ENCODE peak calls at places on chromosomes 4 and X, in four cellular contexts. T, R, H and S are unnamed samples.

GRCh38 chrX:56057325-56057724 is 174.8 kb upstream of the KLF8 start:
- DNase-seq in H (no peak), R (no peak), T (no peak), S (no peak)

GRCh38 chr4:69849969-69850368 is 10.0 kb downstream of the SULT1E1 start:
- DNase-seq in H (no peak), T (no peak), R (no peak), S (no peak)

GRCh38 chr4:1240721-1241465 is 8.0 kb downstream of the CTBP1 start:
- DNase-seq in R (no peak), T (no peak), H (no peak), S (no peak)

GRCh38 chr4:141801558-141801957 is 165.2 kb downstream of the IL15 start:
- DNase-seq in T (no peak), R (no peak), H (no peak), S (no peak)

GRCh38 chr4:16116019-16116418 is 32.2 kb upstream of the PROM1 start:
- DNase-seq in H (no peak), R (no peak), T (no peak), S (no peak)

GRCh38 chrX:128816919-128817318 is 706.4 kb downstream of the SMARCA1 start:
- DNase-seq in R (no peak), H (peak; percentile 8), T (no peak), S (no peak)

GRCh38 chrX:139766545-139766983 is 58.6 kb upstream of the MCF2 start:
- DNase-seq in H (no peak), T (no peak), R (no peak), S (peak; percentile 21)

GRCh38 chr4:22573198-22573597 is 57.3 kb upstream of the ADGRA3 start:
- DNase-seq in H (no peak), R (peak; percentile 52), T (peak; percentile 36), S (no peak)

GRCh38 chr4:165541773-165542459 is 163.1 kb downstream of the CPE start:
- DNase-seq in H (peak; percentile 10), T (no peak), R (no peak), S (no peak)

GRCh38 chrX:24357101-24357500 is 3.3 kb upstream of the SUPT20HL1 start:
- DNase-seq in R (no peak), T (no peak), H (no peak), S (no peak)

GRCh38 chr4:88697588-88698329 is at the start of gene NAP1L5:
- DNase-seq in H (peak; percentile 43), T (peak; percentile 86), R (peak; percentile 75), S (peak; percentile 81)

GRCh38 chrX:130566028-130566683 is 164.4 kb downstream of the RBMX2 start:
- DNase-seq in R (no peak), T (no peak), H (no peak), S (no peak)
- H3K9me3 ChIP-seq in R (no peaks in the 10 kb centered on the region), T (no peaks in the 10 kb centered on the region), H (no peaks in the 10 kb centered on the region), S (no peaks in the 10 kb centered on the region)

GRCh38 chrX:94814216-94814615 is 1140.2 kb downstream of the FAM133A start:
- DNase-seq in H (no peak), R (no peak), T (no peak), S (no peak)
- H3K27me3 ChIP-seq in H (no peaks in the 10 kb centered on the region), R (no peaks in the 10 kb centered on the region), T (no peaks in the 10 kb centered on the region), S (no peaks in the 10 kb centered on the region)

DNA sequence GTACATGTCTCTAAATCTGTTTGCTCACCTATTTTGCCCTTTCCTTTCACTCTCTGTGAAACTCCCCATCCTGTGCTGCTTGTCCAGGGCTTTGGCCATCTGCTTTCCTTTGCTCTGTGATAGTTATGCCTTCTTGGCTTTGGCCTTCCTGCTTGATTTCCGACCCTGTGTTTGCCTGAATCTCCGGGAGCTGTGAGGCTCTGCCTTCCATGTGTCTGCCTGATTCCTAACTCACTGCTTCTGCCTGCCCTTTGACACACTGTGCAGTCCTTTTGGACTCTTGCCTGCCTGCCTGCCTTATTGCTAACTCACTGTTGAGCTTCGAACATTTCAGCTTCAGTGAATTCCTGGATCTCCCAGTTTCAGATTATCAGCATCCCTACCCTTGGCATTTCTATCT is 143.1 kb downstream of the C4orf33 start:
- DNase-seq in T (peak; percentile 56), H (no peak), R (no peak), S (no peak)
- H3K4me3 ChIP-seq in T (no peak overlapping the region), H (no peak overlapping the region), R (no peak overlapping the region), S (no peak overlapping the region)

DNA sequence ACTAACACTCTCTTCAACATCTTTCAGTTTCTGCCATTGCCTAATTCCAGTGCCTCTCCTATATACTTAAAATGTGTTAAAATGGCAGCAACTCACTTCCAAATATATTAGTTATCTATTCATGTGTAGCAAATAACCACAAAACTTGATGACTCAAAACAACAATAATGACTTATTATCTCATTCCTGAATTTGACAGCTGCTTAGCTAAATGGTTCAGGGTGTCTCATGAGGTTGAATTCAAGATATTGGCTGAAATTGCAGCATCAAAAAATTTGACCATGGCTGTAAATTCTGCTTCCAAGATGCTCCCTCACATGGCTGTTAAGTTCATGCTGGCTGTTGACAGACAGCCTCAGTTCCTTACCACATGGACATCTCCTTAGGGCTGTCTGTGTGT is 25.3 kb downstream of the PITX2 start:
- DNase-seq in T (no peak), H (no peak), R (no peak), S (no peak)
- H3K9me3 ChIP-seq in T (no peaks in the 10 kb centered on the region), H (no peaks in the 10 kb centered on the region), R (peaks cover 9% of the 10 kb centered on the region), S (no peaks in the 10 kb centered on the region)

DNA sequence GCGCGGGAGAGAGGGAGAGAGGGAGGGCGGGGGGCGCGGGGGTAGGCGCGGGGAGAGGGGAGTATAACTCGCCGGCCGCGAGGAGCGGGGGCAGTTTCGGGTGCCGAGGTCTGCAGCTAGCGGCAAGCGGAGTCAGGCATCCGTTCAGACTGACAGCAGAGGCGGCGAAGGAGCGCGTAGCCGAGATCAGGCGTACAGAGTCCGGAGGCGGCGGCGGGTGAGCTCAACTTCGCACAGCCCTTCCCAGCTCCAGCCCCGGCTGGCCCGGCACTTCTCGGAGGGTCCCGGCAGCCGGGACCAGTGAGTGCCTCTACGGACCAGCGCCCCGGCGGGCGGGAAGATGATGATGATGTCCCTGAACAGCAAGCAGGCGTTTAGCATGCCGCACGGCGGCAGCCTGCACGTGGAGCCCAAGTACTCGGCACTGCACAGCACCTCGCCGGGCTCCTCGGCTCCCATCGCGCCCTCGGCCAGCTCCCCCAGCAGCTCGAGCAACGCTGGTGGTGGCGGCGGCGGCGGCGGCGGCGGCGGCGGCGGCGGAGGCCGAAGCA is at the start of gene POU4F2:
- DNase-seq in R (no peak), T (no peak), H (no peak), S (no peak)
- H3K27me3 ChIP-seq in R (peaks cover 84% of the 10 kb centered on the region), T (peaks cover 32% of the 10 kb centered on the region), H (peaks cover 2% of the 10 kb centered on the region), S (peaks cover 39% of the 10 kb centered on the region)

DNA sequence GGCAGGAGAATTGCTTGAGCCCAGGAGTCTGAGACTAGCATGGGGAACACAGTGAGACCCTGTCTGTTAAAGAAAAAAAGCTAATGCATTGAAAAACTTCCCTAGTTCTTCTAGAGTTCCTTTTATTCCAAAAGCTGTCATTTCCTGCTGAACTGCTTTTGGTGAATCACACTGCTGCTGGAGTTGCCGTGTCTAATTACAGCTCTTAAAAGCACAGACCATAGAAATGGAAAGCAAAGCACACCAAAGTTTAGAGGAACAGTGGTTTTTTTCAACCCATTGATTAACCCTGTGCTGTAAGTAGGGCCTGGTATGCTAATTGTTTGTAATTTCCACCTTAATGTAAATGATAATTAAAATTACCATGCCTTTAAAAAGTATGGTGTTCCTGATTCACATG is 52.4 kb downstream of the SEPTIN11 start:
- DNase-seq in T (peak; percentile 70), H (no peak), R (no peak), S (no peak)
- H3K4me3 ChIP-seq in T (no peak overlapping the region), H (no peak overlapping the region), R (no peak overlapping the region), S (no peak overlapping the region)